ENCODE peak calls at places on chromosome 10, in six cellular contexts. Z, O, W, L, U and Q are unnamed samples.

GRCh38 chr10:100186813-100187212 is 984 bp upstream of the ERLIN1 start:
- DNase-seq in O (no peak), U (no peak), Z (peak; percentile 82), W (peak; percentile 20), L (peak; percentile 51), Q (peak; percentile 28)

GRCh38 chr10:74887614-74888284 is 61.3 kb downstream of the KAT6B start:
- DNase-seq in W (no peak), Z (no peak), L (no peak), O (no peak), U (peak; percentile 17), Q (no peak)

GRCh38 chr10:95360122-95360715 is 69.4 kb upstream of the PDLIM1 start:
- DNase-seq in Z (no peak), O (peak; percentile 41), L (peak; percentile 28), W (no peak), U (no peak), Q (no peak)

GRCh38 chr10:21614000-21614399 is 80.0 kb downstream of the MLLT10 start:
- DNase-seq in U (no peak), O (no peak), Z (no peak), W (no peak), L (no peak), Q (no peak)

GRCh38 chr10:127855584-127855881 is 37.2 kb downstream of the CLRN3 start:
- DNase-seq in W (no peak), Z (no peak), L (no peak), U (no peak), O (no peak), Q (no peak)

GRCh38 chr10:7932301-7933036 is 114.2 kb downstream of the TAF3 start:
- DNase-seq in Z (no peak), O (peak; percentile 23), U (no peak), L (no peak), W (no peak), Q (no peak)

GRCh38 chr10:102540023-102540422 is 36.3 kb downstream of the SUFU start:
- DNase-seq in W (no peak), O (peak; percentile 30), L (peak; percentile 26), Z (no peak), U (no peak), Q (no peak)

GRCh38 chr10:133592716-133593115 is 27.3 kb upstream of the SYCE1 start:
- DNase-seq in O (no peak), L (no peak), Z (no peak), W (no peak), U (no peak), Q (no peak)

GRCh38 chr10:116671274-116671926 is 50.6 kb downstream of the PNLIPRP2 start:
- DNase-seq in O (peak; percentile 11), L (no peak), W (no peak), Z (no peak), U (no peak), Q (no peak)

GRCh38 chr10:83603708-83604107 is 535.6 kb upstream of the GHITM start:
- DNase-seq in L (no peak), O (peak; percentile 57), Z (no peak), U (no peak), W (no peak), Q (no peak)

GRCh38 chr10:101616415-101617101 is 28.4 kb downstream of the DPCD start:
- DNase-seq in L (peak; percentile 46), W (no peak), O (no peak), U (no peak), Z (peak; percentile 41), Q (no peak)

GRCh38 chr10:24912214-24912613 is 40.2 kb downstream of the PRTFDC1 start:
- DNase-seq in Z (no peak), W (no peak), U (no peak), O (peak; percentile 73), L (no peak), Q (no peak)

GRCh38 chr10:32939296-32940111 is 18.5 kb downstream of the ITGB1 start:
- DNase-seq in W (no peak), Z (no peak), L (no peak), U (no peak), O (no peak), Q (no peak)

GRCh38 chr10:71236286-71236685 is 23.9 kb downstream of the UNC5B start:
- DNase-seq in L (no peak), W (no peak), U (no peak), O (no peak), Z (no peak), Q (no peak)

GRCh38 chr10:35035641-35036040 is 54.5 kb downstream of the CUL2 start:
- DNase-seq in Z (no peak), U (no peak), L (no peak), O (peak; percentile 59), W (no peak), Q (no peak)

GRCh38 chr10:22379059-22379458 is 33.8 kb downstream of the SPAG6 start:
- DNase-seq in W (no peak), U (no peak), L (peak; percentile 53), O (no peak), Z (no peak), Q (no peak)

GRCh38 chr10:103254538-103255325 is 9.0 kb downstream of the RPEL1 start:
- DNase-seq in O (peak; percentile 34), L (no peak), U (no peak), W (no peak), Z (no peak), Q (no peak)

GRCh38 chr10:101235766-101236165 is 6.5 kb upstream of the LBX1 start:
- DNase-seq in W (peak; percentile 61), L (no peak), U (no peak), Z (no peak), O (no peak), Q (no peak)

GRCh38 chr10:71040890-71041590 is 152.7 kb upstream of the PCBD1 start:
- DNase-seq in U (no peak), W (no peak), Z (peak; percentile 55), O (no peak), L (no peak), Q (no peak)

GRCh38 chr10:124693396-124693795 is 50.8 kb downstream of the FAM53B start:
- DNase-seq in L (no peak), U (peak; percentile 91), Z (no peak), W (no peak), O (no peak), Q (no peak)

GRCh38 chr10:60989400-60989876 is 45.5 kb upstream of the RHOBTB1 start:
- DNase-seq in Z (peak; percentile 30), L (peak; percentile 70), W (no peak), U (no peak), O (no peak), Q (no peak)

GRCh38 chr10:62559481-62560206 is 185.5 kb downstream of the ZNF365 start:
- DNase-seq in W (no peak), U (no peak), Z (no peak), O (peak; percentile 49), L (no peak), Q (no peak)

GRCh38 chr10:10794776-10795175 is 222.9 kb upstream of the CELF2 start:
- DNase-seq in O (peak; percentile 95), Z (no peak), W (no peak), L (no peak), U (no peak), Q (no peak)

GRCh38 chr10:126583507-126584200 is 86.8 kb downstream of the C10orf90 start:
- DNase-seq in L (no peak), W (no peak), Z (no peak), O (no peak), U (no peak), Q (no peak)

DNA sequence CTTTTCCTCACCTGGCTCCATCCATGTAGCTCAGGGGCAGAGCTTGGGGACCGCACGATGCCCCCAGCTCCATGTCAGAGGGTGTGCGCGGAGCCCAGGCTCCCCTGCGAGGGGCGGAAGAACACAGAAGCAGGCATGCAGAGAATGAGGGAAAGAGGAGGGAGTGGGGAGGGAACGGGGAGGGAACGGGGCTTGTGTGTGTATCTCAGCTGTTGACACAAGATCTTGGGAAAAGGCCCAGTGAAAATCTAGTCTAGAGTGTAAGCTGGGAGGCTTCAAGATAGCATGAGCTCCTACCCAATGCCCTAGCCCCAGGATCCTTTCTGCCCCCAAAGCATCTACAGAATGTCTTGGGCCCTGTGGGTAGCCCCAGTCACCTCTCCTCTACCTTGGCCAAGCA is 25.0 kb upstream of the NDST2 start:
- DNase-seq in W (no peak), Z (no peak), U (no peak), L (no peak), O (peak; percentile 59), Q (no peak)
- H3K27ac ChIP-seq in W (no peak overlapping the region), Z (no peak overlapping the region), U (no peak overlapping the region), L (no peak overlapping the region), O (no peak overlapping the region), Q (no peak overlapping the region)

DNA sequence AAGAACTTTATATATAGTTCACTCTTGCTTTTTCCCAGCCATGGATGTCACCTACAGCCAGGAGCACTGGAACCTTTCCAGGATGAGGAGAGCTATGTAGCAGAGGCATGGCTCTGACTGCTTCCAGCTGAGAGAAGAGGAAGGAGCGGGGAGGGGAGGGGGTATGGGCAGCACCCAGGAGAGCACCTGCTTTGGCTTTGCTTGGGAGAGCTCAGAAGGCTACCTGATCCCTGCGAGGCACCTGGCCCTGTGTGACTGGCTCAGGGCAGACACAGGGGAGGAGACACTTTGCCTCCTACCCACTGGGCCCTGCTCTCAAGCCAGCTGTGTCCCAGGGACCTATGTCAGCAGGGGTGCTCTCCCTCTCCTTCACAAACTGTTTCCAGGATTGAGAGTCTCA is 67.1 kb downstream of the HK1 start:
- DNase-seq in U (peak; percentile 74), O (no peak), Z (no peak), W (no peak), L (peak; percentile 45), Q (no peak)
- H3K27ac ChIP-seq in U (peak overlapping the region; percentile 63), O (peak overlapping the region; percentile 50), Z (peak overlapping the region; percentile 67), W (no peak overlapping the region), L (peak overlapping the region; percentile 63), Q (no peak overlapping the region)

GRCh38 chr10:12843296-12843945 is 158.1 kb downstream of the CCDC3 start:
- DNase-seq in Z (no peak), L (no peak), W (no peak), O (no peak), U (no peak), Q (no peak)
- H3K27ac ChIP-seq in Z (no peak overlapping the region), L (no peak overlapping the region), W (no peak overlapping the region), O (no peak overlapping the region), U (no peak overlapping the region), Q (no peak overlapping the region)

GRCh38 chr10:89476676-89477075 is 58.7 kb downstream of the SLC16A12 start:
- DNase-seq in O (peak; percentile 43), L (no peak), Z (no peak), W (no peak), U (peak; percentile 20), Q (no peak)

GRCh38 chr10:89475137-89475536 is 60.3 kb downstream of the SLC16A12 start:
- DNase-seq in O (no peak), U (no peak), W (peak; percentile 9), L (no peak), Z (no peak), Q (no peak)

GRCh38 chr10:89474452-89474851 is 60.1 kb downstream of the IFIT5 start:
- DNase-seq in W (no peak), Z (no peak), O (no peak), L (no peak), U (no peak), Q (no peak)

GRCh38 chr10:89476150-89476549 is 59.2 kb downstream of the SLC16A12 start:
- DNase-seq in L (no peak), U (no peak), O (no peak), W (no peak), Z (no peak), Q (no peak)

GRCh38 chr10:89475567-89475966 is 59.8 kb downstream of the SLC16A12 start:
- DNase-seq in L (no peak), W (no peak), U (no peak), Z (no peak), O (no peak), Q (no peak)
- H3K27ac ChIP-seq in L (no peak overlapping the region), W (no peak overlapping the region), U (peak overlapping the region; percentile 62), Z (peak overlapping the region; percentile 8), O (peak overlapping the region; percentile 97), Q (no peak overlapping the region)